ENCODE peak calls at places on chromosomes 16 and 17, in ten cellular contexts. H is stimulated activated CD4-positive, alpha-beta T cell treated with anti-CD3 and anti-CD28 coated beads, Interleukin-4, amount 100 ng/mL, for 48 hours; C is KBM-7; V is amniotic stem cell; M is WERI-Rb-1; Y is heart right ventricle; J is bronchial epithelial cell; I is NCI-H460; X is activated effector memory CD4-positive, alpha-beta T cell treated with anti-CD3 and anti-CD28 coated beads, Interleukin-2, amount 50 U/mL, for 16 hours; O is Caki2. W is an unnamed sample.

GRCh38 chr16:86670835-86671234 is 92.5 kb downstream of the FOXL1 start:
- DNase-seq in O (no peak), C (no peak), H (no peak), J (no peak), V (no peak), M (no peak), I (no peak), X (no peak), Y (no peak), W (no peak)

GRCh38 chr16:15621889-15622288 is 21.1 kb downstream of the MARF1 start:
- DNase-seq in J (no peak), M (no peak), H (no peak), I (no peak), V (no peak), C (no peak), X (no peak), O (no peak), Y (no peak), W (no peak)

GRCh38 chr17:28334176-28334575 is 1.1 kb downstream of the IFT20 start:
- DNase-seq in H (no peak), C (peak; percentile 41), M (no peak), I (no peak), X (no peak), Y (no peak), O (no peak), V (no peak), J (no peak), W (no peak)

GRCh38 chr17:41585301-41585700 is 1.4 kb downstream of the KRT14 start:
- DNase-seq in J (no peak), M (peak; percentile 33), H (no peak), O (no peak), X (no peak), Y (no peak), V (no peak), I (no peak), C (no peak), W (no peak)

GRCh38 chr17:75364078-75364477 is 41.4 kb downstream of the GRB2 start:
- DNase-seq in M (no peak), V (peak; percentile 49), I (no peak), O (no peak), Y (no peak), J (peak; percentile 85), X (no peak), C (no peak), H (no peak), W (no peak)

GRCh38 chr16:1790261-1790610 is 3.3 kb downstream of the IGFALS start:
- DNase-seq in M (no peak), I (no peak), O (no peak), C (no peak), Y (no peak), H (no peak), J (no peak), X (no peak), V (no peak), W (no peak)

GRCh38 chr17:43327421-43327820 is 71.4 kb upstream of the ARL4D start:
- DNase-seq in I (no peak), M (no peak), C (no peak), H (no peak), X (no peak), J (no peak), Y (no peak), V (no peak), O (no peak), W (no peak)

GRCh38 chr16:85029413-85029794 is 1.8 kb downstream of the KIAA0513 start:
- DNase-seq in H (peak; percentile 54), Y (no peak), M (no peak), I (no peak), J (peak; percentile 65), X (peak; percentile 85), C (no peak), O (peak; percentile 52), V (peak; percentile 26), W (no peak)

GRCh38 chr17:73271078-73271477 is 9.4 kb upstream of the CPSF4L start:
- DNase-seq in C (peak; percentile 32), O (no peak), H (no peak), M (no peak), Y (no peak), V (no peak), J (peak; percentile 91), I (no peak), X (no peak), W (no peak)

GRCh38 chr17:72397687-72398086 is 276.9 kb downstream of the SOX9 start:
- DNase-seq in Y (no peak), C (no peak), X (no peak), O (no peak), V (no peak), I (no peak), H (no peak), M (no peak), J (no peak), W (no peak)

GRCh38 chr16:15507299-15507958 is 73.0 kb downstream of the BMERB1 start:
- DNase-seq in O (peak; percentile 86), H (no peak), M (no peak), C (no peak), V (peak; percentile 57), Y (no peak), I (no peak), J (no peak), X (no peak), W (no peak)

GRCh38 chr17:82213251-82214011 is 789 bp upstream of the CCDC57 start:
- DNase-seq in Y (no peak), J (peak; percentile 41), M (peak; percentile 76), X (peak; percentile 93), I (no peak), O (peak; percentile 63), H (peak; percentile 62), C (peak; percentile 61), V (peak; percentile 53), W (peak; percentile 72)

GRCh38 chr16:67931712-67932461 is at the start of gene CTRL:
- DNase-seq in O (no peak), V (no peak), Y (no peak), I (no peak), C (no peak), J (no peak), M (no peak), H (no peak), X (no peak), W (no peak)

GRCh38 chr16:10921536-10922327 is 20.5 kb downstream of the DEXI start:
- DNase-seq in J (no peak), I (no peak), C (no peak), O (no peak), Y (no peak), X (no peak), M (no peak), H (no peak), V (no peak), W (no peak)

GRCh38 chr17:61159415-61159814 is 240.2 kb upstream of the TBX2 start:
- DNase-seq in I (no peak), C (no peak), Y (no peak), O (no peak), X (no peak), M (no peak), V (no peak), H (no peak), J (no peak), W (peak; percentile 55)

GRCh38 chr17:970388-970768 is 9.2 kb downstream of the NXN start:
- DNase-seq in C (no peak), O (no peak), X (no peak), Y (no peak), I (no peak), M (no peak), H (no peak), J (no peak), V (no peak), W (no peak)

GRCh38 chr17:4327638-4328037 is 38.8 kb downstream of the UBE2G1 start:
- DNase-seq in M (no peak), X (no peak), J (peak; percentile 95), H (no peak), I (peak; percentile 26), V (no peak), C (no peak), O (peak; percentile 62), Y (no peak), W (no peak)

GRCh38 chr17:48555616-48556533 is 11.0 kb upstream of the HOXB2 start:
- DNase-seq in I (no peak), C (no peak), M (peak; percentile 74), Y (no peak), H (no peak), O (peak; percentile 30), J (no peak), V (no peak), X (no peak), W (no peak)

GRCh38 chr17:45848405-45848804 is 3.7 kb downstream of the SPPL2C start:
- DNase-seq in I (no peak), V (no peak), H (no peak), C (no peak), J (no peak), X (no peak), Y (no peak), M (no peak), O (no peak), W (no peak)

GRCh38 chr16:57071840-57072541 is 20.4 kb upstream of the CPNE2 start:
- DNase-seq in H (no peak), X (no peak), C (no peak), V (peak; percentile 2), I (no peak), M (no peak), Y (no peak), J (peak; percentile 77), O (no peak), W (no peak)

GRCh38 chr17:75516619-75517276 is 420 bp downstream of the TSEN54 start:
- DNase-seq in O (no peak), X (peak; percentile 79), H (no peak), I (no peak), Y (peak; percentile 54), V (no peak), C (peak; percentile 51), J (no peak), M (peak; percentile 50), W (no peak)

GRCh38 chr16:27149986-27150385 is 53.3 kb upstream of the KDM8 start:
- DNase-seq in O (no peak), X (no peak), Y (no peak), J (no peak), H (no peak), C (no peak), V (no peak), I (no peak), M (no peak), W (no peak)

GRCh38 chr16:71895679-71896385 is 501 bp downstream of the IST1 start:
- DNase-seq in M (no peak), O (no peak), H (no peak), V (no peak), Y (peak; percentile 50), C (no peak), X (no peak), I (no peak), J (peak; percentile 26), W (peak; percentile 27)

GRCh38 chr17:5499790-5500189 is 13.4 kb downstream of the MIS12 start:
- DNase-seq in O (no peak), V (no peak), X (no peak), Y (no peak), M (peak; percentile 38), J (no peak), I (no peak), H (no peak), C (no peak), W (no peak)

GRCh38 chr17:81723651-81724209 is 11.6 kb downstream of the SLC25A10 start:
- DNase-seq in X (no peak), M (no peak), Y (no peak), V (no peak), C (no peak), H (no peak), I (no peak), J (peak; percentile 49), O (no peak), W (no peak)

GRCh38 chr17:7476474-7476873 is 3.0 kb downstream of the ZBTB4 start:
- DNase-seq in J (peak; percentile 98), Y (no peak), I (no peak), H (no peak), C (no peak), X (no peak), V (no peak), O (peak; percentile 28), M (no peak), W (no peak)

GRCh38 chr16:89133457-89134127 is 38.0 kb upstream of the CDH15 start:
- DNase-seq in V (no peak), X (no peak), I (no peak), Y (no peak), O (no peak), C (no peak), H (no peak), J (peak; percentile 75), M (no peak), W (no peak)

GRCh38 chr16:74574146-74574545 is 32.8 kb downstream of the GLG1 start:
- DNase-seq in H (no peak), O (no peak), J (no peak), X (no peak), M (no peak), I (no peak), V (no peak), C (no peak), Y (no peak), W (no peak)